ENCODE peak calls at places on chromosomes 1 and 21, in seven cellular contexts. Z is IMR-90, C is H9, V is neuronal stem cell, N is H1, B is mesenchymal stem cell, E is trophoblast cell. A is an unnamed sample.

GRCh38 chr1:66375125-66375524 is 158.8 kb upstream of the SGIP1 start:
- DNase-seq in Z (no peak), C (no peak), V (no peak), N (no peak), B (no peak), E (no peak), A (no peak)

GRCh38 chr21:35086357-35086756 is 37.3 kb upstream of the RUNX1 start:
- DNase-seq in Z (peak), C (no peak), V (no peak), N (no peak), B (peak), E (peak), A (peak)

GRCh38 chr1:160118928-160119327 is 3.4 kb downstream of the ATP1A2 start:
- DNase-seq in Z (no peak), C (no peak), V (no peak), N (no peak), B (no peak), E (no peak), A (no peak)

GRCh38 chr1:77536813-77537212 is 145.6 kb downstream of the ZZZ3 start:
- DNase-seq in Z (peak), C (no peak), V (no peak), N (no peak), B (peak), E (no peak), A (no peak)

GRCh38 chr1:238232036-238232744 is 341.5 kb upstream of the ZP4 start:
- DNase-seq in Z (no peak), C (no peak), V (no peak), N (no peak), B (no peak), E (no peak), A (no peak)

GRCh38 chr1:116012716-116013115 is 36.4 kb downstream of the SLC22A15 start:
- DNase-seq in Z (no peak), C (no peak), V (no peak), N (no peak), B (no peak), E (no peak), A (no peak)

GRCh38 chr1:2940178-2940577 is 81.1 kb upstream of the ACTRT2 start:
- DNase-seq in Z (no peak), C (no peak), V (no peak), N (no peak), B (no peak), E (no peak), A (no peak)

GRCh38 chr1:62997849-62998248 is 213.9 kb downstream of the ATG4C start:
- DNase-seq in Z (no peak), C (no peak), V (no peak), N (no peak), B (no peak), E (no peak), A (no peak)

GRCh38 chr1:174262747-174263241 is 103.5 kb downstream of the RABGAP1L start:
- DNase-seq in Z (peak), C (peak), V (peak), N (peak), B (peak), E (peak), A (peak)

GRCh38 chr1:179129702-179130473 is 48.0 kb downstream of the TOR3A start:
- DNase-seq in Z (peak), C (no peak), V (no peak), N (no peak), B (peak), E (peak), A (no peak)

GRCh38 chr21:31558839-31559367 is 100.6 kb upstream of the SOD1 start:
- DNase-seq in Z (peak), C (peak), V (peak), N (peak), B (peak), E (peak), A (peak)

GRCh38 chr21:39847877-39848276 is 19.4 kb upstream of the PCP4 start:
- DNase-seq in Z (no peak), C (no peak), V (no peak), N (no peak), B (no peak), E (no peak), A (no peak)

GRCh38 chr1:51576085-51576444 is 40.8 kb upstream of the OSBPL9 start:
- DNase-seq in Z (no peak), C (no peak), V (no peak), N (no peak), B (no peak), E (no peak), A (no peak)

GRCh38 chr1:8847990-8848389 is 30.5 kb downstream of the ENO1 start:
- DNase-seq in Z (no peak), C (no peak), V (no peak), N (no peak), B (no peak), E (no peak), A (no peak)

GRCh38 chr1:53946252-53947171 is at the start of gene LRRC42:
- DNase-seq in Z (no peak), C (no peak), V (no peak), N (no peak), B (no peak), E (no peak), A (no peak)

GRCh38 chr21:39481886-39482285 is 30.1 kb downstream of the SH3BGR start:
- DNase-seq in Z (no peak), C (no peak), V (no peak), N (no peak), B (no peak), E (no peak), A (no peak)

GRCh38 chr1:2559509-2560298 is 3.5 kb downstream of the TNFRSF14 start:
- DNase-seq in Z (no peak), C (no peak), V (no peak), N (no peak), B (no peak), E (no peak), A (no peak)

DNA sequence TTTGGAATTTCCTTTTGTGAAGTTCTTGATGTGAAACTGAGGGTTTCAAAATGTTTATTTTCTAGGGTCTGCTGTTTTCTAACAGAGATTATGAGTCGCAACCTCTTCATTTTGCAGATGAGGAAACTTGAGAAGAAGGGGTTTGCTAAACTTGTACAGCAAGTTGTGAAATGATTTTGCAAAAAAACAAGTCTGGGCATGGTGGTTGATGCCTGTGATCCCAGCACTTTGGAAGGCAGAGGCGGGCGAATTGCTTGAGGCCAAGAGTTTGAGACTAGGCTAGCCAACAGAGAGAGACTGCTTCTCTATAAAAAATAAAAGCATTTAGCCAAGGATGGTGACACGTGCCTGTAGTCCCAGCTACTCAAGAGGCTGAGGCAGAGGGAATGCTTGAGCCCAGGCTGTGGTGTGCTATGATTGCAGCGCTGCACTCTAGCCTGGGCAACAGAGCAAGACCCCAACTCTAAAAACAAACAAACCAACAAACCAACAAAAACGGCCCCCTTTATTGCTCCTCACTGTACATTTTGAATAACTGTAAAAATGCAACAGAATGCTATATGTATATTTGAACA is 9.9 kb downstream of the TRIM67 start:
- DNase-seq in Z (no peak), C (no peak), V (no peak), N (no peak), B (no peak), E (peak), A (no peak)
- H4K8ac ChIP-seq in Z (no peak), C (no peak), V (no peak), N (no peak), B (no peak), E (no peak), A (no peak)

DNA sequence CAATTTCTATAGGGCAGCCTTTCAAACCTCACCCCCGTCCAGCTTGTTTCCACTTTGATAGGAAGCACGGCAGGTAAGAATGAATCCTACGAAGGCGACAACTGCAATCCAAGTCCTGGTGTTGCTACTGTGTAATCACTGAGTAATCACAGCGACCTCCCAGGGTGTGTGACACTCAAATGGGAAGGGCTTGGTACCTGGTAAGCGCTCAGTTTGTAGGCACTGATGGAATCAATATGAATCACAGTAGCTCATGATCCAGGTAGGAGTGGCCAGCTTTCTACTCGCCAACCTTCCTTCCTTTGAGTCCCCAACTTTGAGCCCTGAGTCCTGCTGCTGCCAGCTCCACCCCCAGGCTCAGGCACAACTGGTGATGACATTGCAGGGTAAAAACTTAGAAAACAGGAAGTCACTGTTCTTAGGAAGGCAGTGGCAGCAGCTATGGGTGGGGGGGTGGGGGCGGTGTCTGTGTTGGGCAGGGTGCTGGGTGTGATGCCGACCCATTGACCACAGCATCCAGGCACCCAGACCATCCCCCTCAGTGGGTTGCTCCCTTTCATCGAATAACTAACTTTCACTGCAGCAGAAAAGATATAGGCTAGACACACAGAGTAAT is 70.7 kb downstream of the CD247 start:
- DNase-seq in Z (no peak), C (no peak), V (no peak), N (no peak), B (no peak), E (peak), A (peak)
- H3K27ac ChIP-seq in Z (no peak), C (no peak), V (no peak), N (no peak), B (no peak), E (no peak), A (no peak)

DNA sequence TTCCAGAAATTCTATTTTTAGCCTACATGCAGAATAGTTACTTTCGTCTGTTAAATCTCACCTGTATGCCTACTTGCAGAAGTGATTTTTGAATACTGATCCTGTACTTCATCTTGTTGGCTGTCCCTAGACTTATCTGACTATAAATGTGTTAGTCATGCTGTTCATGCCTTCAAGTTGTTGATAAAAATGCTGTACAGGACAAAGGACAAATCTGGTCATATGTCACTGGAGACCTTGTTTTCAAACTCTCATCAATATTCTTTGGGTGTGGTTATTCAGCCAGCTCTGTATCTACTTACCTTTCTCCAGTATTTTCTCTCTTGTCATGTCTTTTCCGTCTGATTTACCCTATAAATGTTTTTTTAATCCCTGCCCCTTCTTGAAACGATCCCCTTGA is 132.9 kb downstream of the RNF220 start:
- DNase-seq in Z (no peak), C (no peak), V (no peak), N (no peak), B (no peak), E (no peak), A (no peak)
- H4K8ac ChIP-seq in Z (no peak), C (no peak), V (no peak), N (no peak), B (no peak), E (no peak), A (no peak)

DNA sequence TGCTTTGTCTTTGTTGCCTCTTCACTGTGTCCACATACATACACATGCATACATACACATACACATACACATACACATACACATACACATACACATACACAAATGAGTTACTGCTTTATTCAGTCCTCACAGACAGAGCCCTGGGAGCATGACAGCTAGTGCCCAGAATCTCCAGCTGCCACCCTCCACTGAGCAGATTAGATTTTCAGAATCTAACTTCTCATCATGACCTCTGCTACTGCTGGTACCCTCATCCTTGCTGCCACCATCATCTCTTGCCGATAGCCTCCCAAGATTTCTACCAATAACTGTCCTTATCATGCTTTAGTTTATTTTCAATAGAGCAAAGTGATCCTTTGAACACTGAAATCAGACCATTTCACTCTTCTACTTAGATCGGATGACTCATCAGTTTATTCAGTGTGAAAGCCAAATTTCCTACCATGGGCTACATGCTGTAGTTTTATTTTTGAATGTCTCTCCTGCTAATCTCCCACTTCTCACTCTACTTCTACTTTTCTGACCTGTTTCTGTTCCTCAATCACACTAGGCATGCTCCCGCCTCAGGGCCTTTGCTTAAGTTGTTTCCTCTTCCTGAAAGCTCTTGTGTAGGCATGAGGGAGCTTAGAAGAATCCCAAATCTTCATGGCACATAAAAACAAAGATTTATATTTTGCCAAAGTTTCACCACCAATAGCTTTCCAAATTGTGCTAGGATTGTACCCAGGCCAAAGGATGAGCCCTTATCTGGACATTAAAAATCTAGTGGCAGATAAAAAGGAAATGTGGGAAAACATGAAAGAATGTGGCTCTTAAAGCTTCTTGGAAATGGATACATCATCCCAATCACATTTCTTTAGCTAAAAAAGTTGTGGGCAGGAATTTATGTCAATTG is 42.9 kb downstream of the ATP6V1G3 start:
- DNase-seq in Z (peak), C (no peak), V (no peak), N (no peak), B (peak), E (peak), A (no peak)
- H3K27ac ChIP-seq in Z (peak), C (no peak), V (no peak), N (no peak), B (peak), E (no peak), A (no peak)

GRCh38 chr21:42656872-42657271 is 3.5 kb downstream of the PDE9A start:
- DNase-seq in Z (no peak), C (no peak), V (no peak), N (no peak), B (no peak), E (no peak), A (no peak)
- H4K8ac ChIP-seq in Z (no peak), C (no peak), V (no peak), N (no peak), B (no peak), E (no peak), A (no peak)

DNA sequence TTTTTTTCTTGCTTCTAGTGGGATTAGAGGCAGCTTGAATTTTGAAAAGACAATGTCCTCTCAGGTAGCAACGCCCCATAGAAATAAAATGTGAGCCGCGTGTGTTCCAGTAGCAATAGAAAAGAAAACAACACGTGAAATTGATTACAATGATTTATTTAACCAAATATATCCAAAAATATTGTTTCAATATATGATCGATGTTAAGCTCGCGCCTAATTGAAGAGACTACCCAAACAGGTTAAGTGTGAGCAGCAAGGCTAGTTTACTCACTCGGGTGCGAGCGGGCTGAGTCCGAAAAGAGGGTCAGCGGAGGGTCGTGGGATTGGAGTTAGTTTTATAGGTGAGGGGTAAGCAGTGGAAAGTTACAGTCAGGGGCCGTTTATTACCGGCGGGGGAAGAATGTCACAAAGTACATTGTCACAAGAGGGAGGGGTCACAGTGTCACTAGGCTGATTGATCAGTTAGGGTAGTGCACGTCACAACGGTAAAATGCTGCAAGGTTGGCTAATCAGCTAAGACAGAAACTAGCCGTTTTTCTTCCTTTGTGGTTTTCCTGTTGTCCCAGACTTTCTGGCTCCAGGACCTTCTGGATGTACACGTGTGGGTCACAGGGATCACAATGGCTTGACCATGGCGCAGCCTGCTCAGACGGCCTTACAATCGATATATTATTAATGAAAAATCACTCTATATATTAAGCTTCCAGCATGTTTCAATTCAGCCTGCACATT is 697 bp upstream of the ZNF670 start:
- DNase-seq in Z (no peak), C (peak), V (peak), N (no peak), B (no peak), E (peak), A (peak)
- H3K27ac ChIP-seq in Z (no peak), C (no peak), V (no peak), N (no peak), B (no peak), E (peak), A (no peak)

A was measured in mesendoderm.